ENCODE peak calls at places on chromosome 19, in seven cellular contexts. Z is activated B cell treated with CpG ODN at 0.5 μM for 24 hours; C is stimulated activated CD4-positive, alpha-beta T cell treated with anti-CD3 and anti-CD28 coated beads, Interleukin-12 subunit alpha, Interleukin-12 subunit beta, amount 100 ng/mL, for 48 hours; B is KG1; O is activated T-helper 1 cell treated with anti-CD3 and anti-CD28 coated beads, Interleukin-2, amount 50 U/mL, for 16 hours; W is Ammon's horn; U is pancreas. A is an unnamed sample.
A peak's percentile ranks its signal among the peaks of the same experiment; 100 is the strongest.

GRCh38 chr19:30784850-30785459 is 412.8 kb downstream of the ZNF536 start:
- DNase-seq in B (peak; percentile 28), C (peak; percentile 24), Z (no peak), U (no peak), O (peak; percentile 32), W (peak; percentile 56), A (peak; percentile 31)

GRCh38 chr19:5205388-5205787 is 135.2 kb downstream of the PTPRS start:
- DNase-seq in Z (no peak), W (no peak), B (peak; percentile 51), U (no peak), O (no peak), C (no peak), A (no peak)

GRCh38 chr19:52474351-52475127 is 21.2 kb downstream of the ZNF578 start:
- DNase-seq in W (no peak), U (no peak), O (no peak), C (no peak), B (no peak), Z (no peak), A (no peak)

GRCh38 chr19:54551950-54552912 is 21.4 kb upstream of the LILRA2 start:
- DNase-seq in W (peak; percentile 55), C (no peak), O (no peak), B (no peak), Z (no peak), U (no peak), A (peak; percentile 41)

GRCh38 chr19:38134538-38135149 is 89.4 kb downstream of the DPF1 start:
- DNase-seq in U (no peak), B (no peak), Z (no peak), O (no peak), W (no peak), C (no peak), A (peak; percentile 60)

GRCh38 chr19:17952041-17952976 is 14.6 kb upstream of the KCNN1 start:
- DNase-seq in Z (no peak), B (no peak), U (peak; percentile 67), C (no peak), W (no peak), O (no peak), A (peak; percentile 72)

GRCh38 chr19:51572415-51572814 is 1.3 kb downstream of the ZNF175 start:
- DNase-seq in W (no peak), C (no peak), U (no peak), Z (no peak), B (no peak), O (no peak), A (no peak)

GRCh38 chr19:40604647-40605200 is 3.6 kb downstream of the LTBP4 start:
- DNase-seq in Z (no peak), B (no peak), U (no peak), O (no peak), C (no peak), W (no peak), A (no peak)

A was measured in GM13977.